ENCODE peak calls at places on chromosomes 3 and 15, in nine cellular contexts. U, K, V, F, J, H, Z, T and G are unnamed samples.

GRCh38 chr3:72311425-72311824 is 526.5 kb upstream of the PROK2 start:
- DNase-seq in U (no peak), T (no peak), H (no peak), K (no peak), Z (no peak), V (no peak), F (no peak), J (no peak), G (no peak)

GRCh38 chr15:64527263-64527984 is 67.0 kb downstream of the ZNF609 start:
- DNase-seq in F (no peak), K (no peak), Z (no peak), J (no peak), T (no peak), V (no peak), H (peak), U (peak), G (no peak)

GRCh38 chr3:179969525-179969924 is 67.2 kb downstream of the PEX5L start:
- DNase-seq in Z (no peak), T (no peak), J (no peak), F (no peak), H (peak), V (no peak), K (no peak), U (no peak), G (no peak)

GRCh38 chr3:16743276-16743675 is 138.1 kb upstream of the DAZL start:
- DNase-seq in J (no peak), K (no peak), U (no peak), Z (no peak), F (no peak), H (no peak), T (no peak), V (no peak), G (no peak)

GRCh38 chr3:24579008-24579407 is 84.4 kb upstream of the THRB start:
- DNase-seq in J (no peak), T (no peak), U (no peak), K (no peak), H (no peak), V (no peak), Z (no peak), F (no peak), G (no peak)

GRCh38 chr15:62994975-62995730 is 47.4 kb upstream of the TPM1 start:
- DNase-seq in K (no peak), F (no peak), H (no peak), U (no peak), Z (no peak), T (no peak), V (no peak), J (no peak), G (no peak)

GRCh38 chr3:48518755-48519154 is 14.8 kb upstream of the SHISA5 start:
- DNase-seq in T (no peak), V (no peak), J (no peak), Z (no peak), H (no peak), F (no peak), U (no peak), K (no peak), G (no peak)

GRCh38 chr3:132265008-132265407 is 52.2 kb upstream of the ACP3 start:
- DNase-seq in T (no peak), J (no peak), U (no peak), Z (no peak), F (no peak), H (no peak), V (no peak), K (no peak), G (no peak)

GRCh38 chr15:71071529-71071928 is 43.7 kb upstream of the THSD4 start:
- DNase-seq in K (no peak), T (no peak), J (no peak), H (no peak), F (no peak), Z (no peak), U (no peak), V (no peak), G (no peak)

GRCh38 chr15:67433495-67434099 is 87.3 kb upstream of the C15orf61 start:
- DNase-seq in F (peak), V (peak), J (peak), T (no peak), Z (no peak), H (peak), K (peak), U (peak), G (no peak)

GRCh38 chr15:90837052-90837621 is 31.3 kb upstream of the FURIN start:
- DNase-seq in Z (no peak), V (no peak), K (no peak), J (no peak), U (no peak), H (no peak), F (no peak), T (no peak), G (no peak)

GRCh38 chr3:124318014-124318413 is 326.1 kb upstream of the ROPN1 start:
- DNase-seq in T (no peak), U (no peak), J (no peak), V (no peak), Z (no peak), F (no peak), K (no peak), H (no peak), G (no peak)

GRCh38 chr3:126543457-126544090 is 15.2 kb downstream of the C3orf22 start:
- DNase-seq in J (peak), Z (no peak), H (no peak), T (no peak), V (peak), U (no peak), K (no peak), F (no peak), G (no peak)

GRCh38 chr3:127953092-127953491 is 38.1 kb downstream of the KBTBD12 start:
- DNase-seq in T (no peak), Z (no peak), U (no peak), H (no peak), K (no peak), V (no peak), F (no peak), J (no peak), G (no peak)